ENCODE peak calls at places on chromosomes 7 and 10, in four cellular contexts. I, N, B and Q are unnamed samples.

GRCh38 chr10:34551295-34551694 is 263.8 kb downstream of the PARD3 start:
- DNase-seq in I (no peak), N (no peak), B (no peak), Q (no peak)

GRCh38 chr7:136405931-136406777 is 429.0 kb upstream of the MTPN start:
- DNase-seq in I (peak), N (peak), B (peak), Q (peak)

GRCh38 chr10:104622598-104623209 is 18.4 kb upstream of the SORCS3 start:
- DNase-seq in I (peak), N (peak), B (no peak), Q (peak)

GRCh38 chr7:123096976-123097375 is 101.5 kb upstream of the TAS2R16 start:
- DNase-seq in I (no peak), N (no peak), B (no peak), Q (no peak)

GRCh38 chr7:73397521-73397934 is 36.0 kb upstream of the FZD9 start:
- DNase-seq in I (no peak), N (peak), B (no peak), Q (no peak)

GRCh38 chr10:12961416-12961815 is 40.1 kb downstream of the CCDC3 start:
- DNase-seq in I (no peak), N (no peak), B (no peak), Q (no peak)

GRCh38 chr10:102455893-102456471 is 4.6 kb upstream of the C10orf95 start:
- DNase-seq in I (no peak), N (peak), B (no peak), Q (no peak)

GRCh38 chr7:26061340-26062239 is 90.4 kb upstream of the NFE2L3 start:
- DNase-seq in I (peak), N (peak), B (no peak), Q (peak)

GRCh38 chr10:69885379-69886156 is 83.9 kb downstream of the COL13A1 start:
- DNase-seq in I (peak), N (peak), B (no peak), Q (no peak)

GRCh38 chr10:131452926-131453771 is 141.6 kb upstream of the TCERG1L start:
- DNase-seq in I (no peak), N (peak), B (no peak), Q (no peak)

GRCh38 chr7:99115379-99115778 is 28.5 kb downstream of the SMURF1 start:
- DNase-seq in I (no peak), N (no peak), B (no peak), Q (no peak)

GRCh38 chr7:136134503-136134902 is 157.3 kb upstream of the MTPN start:
- DNase-seq in I (no peak), N (peak), B (no peak), Q (no peak)

GRCh38 chr10:69685802-69686585 is 55.9 kb downstream of the FAM241B start:
- DNase-seq in I (no peak), N (no peak), B (peak), Q (no peak)

GRCh38 chr7:131190146-131190545 is 137.5 kb upstream of the MKLN1 start:
- DNase-seq in I (no peak), N (peak), B (peak), Q (no peak)

GRCh38 chr7:25436413-25436812 is 208.1 kb upstream of the NPVF start:
- DNase-seq in I (no peak), N (no peak), B (no peak), Q (no peak)

GRCh38 chr7:77351539-77352004 is 64.6 kb downstream of the GSAP start:
- DNase-seq in I (no peak), N (peak), B (no peak), Q (no peak)

GRCh38 chr7:44671069-44671468 is 64.6 kb downstream of the OGDH start:
- DNase-seq in I (no peak), N (no peak), B (no peak), Q (no peak)

GRCh38 chr7:76086070-76086469 is 38.2 kb downstream of the MDH2 start:
- DNase-seq in I (no peak), N (no peak), B (no peak), Q (no peak)

GRCh38 chr7:7820409-7820808 is 102.0 kb upstream of the RPA3 start:
- DNase-seq in I (no peak), N (no peak), B (no peak), Q (no peak)

GRCh38 chr7:35771776-35772175 is 29.1 kb upstream of the SEPTIN7 start:
- DNase-seq in I (no peak), N (no peak), B (no peak), Q (no peak)

GRCh38 chr7:116535416-116535815 is 10.6 kb downstream of the CAV1 start:
- DNase-seq in I (no peak), N (no peak), B (no peak), Q (no peak)

GRCh38 chr10:818526-819220 is 112.8 kb downstream of the LARP4B start:
- DNase-seq in I (no peak), N (no peak), B (no peak), Q (no peak)

GRCh38 chr7:41656357-41656756 is 46.5 kb downstream of the INHBA start:
- DNase-seq in I (no peak), N (no peak), B (no peak), Q (no peak)

GRCh38 chr7:63073736-63074135 is 924.9 kb upstream of the ZNF722 start:
- DNase-seq in I (no peak), N (no peak), B (no peak), Q (no peak)

GRCh38 chr7:107867858-107868466 is 23.0 kb upstream of the DLD start:
- DNase-seq in I (no peak), N (no peak), B (no peak), Q (no peak)

GRCh38 chr7:24718431-24718831 is 38.8 kb downstream of the GSDME start:
- DNase-seq in I (no peak), N (no peak), B (no peak), Q (no peak)

GRCh38 chr7:921581-922333 is 32.7 kb downstream of the ADAP1 start:
- DNase-seq in I (no peak), N (no peak), B (peak), Q (no peak)

GRCh38 chr10:114755537-114755936 is 66.0 kb upstream of the FHIP2A start:
- DNase-seq in I (no peak), N (no peak), B (no peak), Q (peak)

GRCh38 chr10:958106-958505 is 26.6 kb upstream of the LARP4B start:
- DNase-seq in I (no peak), N (no peak), B (no peak), Q (no peak)

GRCh38 chr7:123608991-123609882 is 7.6 kb downstream of the ASB15 start:
- DNase-seq in I (no peak), N (no peak), B (no peak), Q (no peak)

GRCh38 chr7:2894118-2894940 is 50.2 kb upstream of the GNA12 start:
- DNase-seq in I (no peak), N (no peak), B (no peak), Q (peak)

GRCh38 chr7:81053623-81054022 is 134.8 kb upstream of the SEMA3C start:
- DNase-seq in I (peak), N (no peak), B (no peak), Q (no peak)

GRCh38 chr10:103367379-103367781 is 396 bp upstream of the TAF5 start:
- DNase-seq in I (peak), N (no peak), B (no peak), Q (no peak)

GRCh38 chr10:26043469-26043868 is 109.4 kb downstream of the MYO3A start:
- DNase-seq in I (no peak), N (no peak), B (no peak), Q (no peak)

GRCh38 chr7:27586825-27587224 is 75.9 kb downstream of the HIBADH start:
- DNase-seq in I (no peak), N (no peak), B (no peak), Q (peak)

GRCh38 chr7:71015260-71015900 is 116.6 kb upstream of the GALNT17 start:
- DNase-seq in I (no peak), N (no peak), B (peak), Q (no peak)

GRCh38 chr7:135320277-135320676 is 86.6 kb downstream of the STRA8 start:
- DNase-seq in I (no peak), N (no peak), B (peak), Q (peak)

GRCh38 chr7:111126987-111127386 is 36.1 kb downstream of the LRRN3 start:
- DNase-seq in I (no peak), N (no peak), B (no peak), Q (no peak)

GRCh38 chr10:70391654-70392053 is 9.2 kb upstream of the LRRC20 start:
- DNase-seq in I (no peak), N (no peak), B (no peak), Q (no peak)